ENCODE peak calls at places on chromosomes 11 and 22, in five cellular contexts. G is heart right ventricle, F is H1, Z is GM23248, L is fibroblast of lung. I is an unnamed sample. For H3K36me3, the result is how much of the 10 kb centered on the place peaks cover.

GRCh38 chr11:124799384-124800225 is 601 bp downstream of the MSANTD2 start:
- DNase-seq in Z (peak), G (peak), F (peak), L (peak), I (peak)

GRCh38 chr22:28025333-28025732 is 106.3 kb upstream of the PITPNB start:
- DNase-seq in G (no peak), L (no peak), Z (no peak), F (no peak), I (no peak)

GRCh38 chr11:3095712-3096361 is 38.6 kb upstream of the CARS1 start:
- DNase-seq in Z (peak), F (peak), L (peak), G (peak), I (no peak)

GRCh38 chr11:60985991-60986915 is 14.8 kb downstream of the CD6 start:
- DNase-seq in G (no peak), Z (peak), F (no peak), L (peak), I (no peak)

GRCh38 chr11:70695086-70695960 is 297.0 kb downstream of the CTTN start:
- DNase-seq in Z (peak), G (no peak), F (no peak), L (no peak), I (no peak)

GRCh38 chr11:62146476-62147200 is 22.8 kb downstream of the INCENP start:
- DNase-seq in F (no peak), L (no peak), Z (no peak), G (no peak), I (no peak)

GRCh38 chr11:6249822-6250555 is 9.6 kb upstream of the CCKBR start:
- DNase-seq in L (peak), Z (peak), G (peak), F (no peak), I (no peak)

GRCh38 chr11:113862430-113862829 is 12.9 kb downstream of the USP28 start:
- DNase-seq in L (peak), G (no peak), Z (no peak), F (no peak), I (no peak)

GRCh38 chr11:64040684-64041267 is 5.0 kb downstream of the FLRT1 start:
- DNase-seq in G (no peak), Z (no peak), L (no peak), F (peak), I (peak)

GRCh38 chr11:124863826-124864165 is 1.4 kb upstream of the ROBO3 start:
- DNase-seq in Z (no peak), L (no peak), G (no peak), F (no peak), I (no peak)

GRCh38 chr11:126311464-126312291 is 7.8 kb downstream of the DCPS start:
- DNase-seq in L (no peak), Z (no peak), G (no peak), F (no peak), I (no peak)

GRCh38 chr22:33577862-33578411 is 342.3 kb downstream of the LARGE1 start:
- DNase-seq in F (no peak), L (peak), G (no peak), Z (peak), I (peak)

GRCh38 chr11:87437844-87438223 is 400.1 kb downstream of the TMEM135 start:
- DNase-seq in F (no peak), G (no peak), Z (peak), L (peak), I (peak)

GRCh38 chr11:129611661-129612566 is 203.7 kb upstream of the TMEM45B start:
- DNase-seq in Z (peak), G (no peak), L (peak), F (no peak), I (no peak)

GRCh38 chr11:65440831-65441499 is 18.4 kb downstream of the NEAT1 start:
- DNase-seq in L (peak), Z (peak), G (no peak), F (no peak), I (peak)

GRCh38 chr11:57663975-57664374 is 3.9 kb upstream of the ZDHHC5 start:
- DNase-seq in Z (no peak), F (no peak), G (no peak), L (no peak), I (no peak)

GRCh38 chr11:3796346-3796745 is 1.0 kb downstream of the NUP98 start:
- DNase-seq in Z (peak), L (no peak), G (no peak), F (no peak), I (no peak)

GRCh38 chr11:114059278-114059983 is at the start of gene ZBTB16:
- DNase-seq in F (peak), Z (peak), L (no peak), G (peak), I (no peak)

GRCh38 chr11:126355324-126355925 is at the start of gene ST3GAL4:
- DNase-seq in F (peak), Z (peak), L (peak), G (peak), I (peak)

GRCh38 chr11:78022397-78023396 is at the start of gene KCTD14:
- DNase-seq in L (no peak), F (peak), G (peak), Z (peak), I (no peak)

GRCh38 chr22:50701428-50702154 is 29.0 kb downstream of the SHANK3 start:
- DNase-seq in Z (no peak), L (no peak), G (no peak), F (no peak), I (no peak)

GRCh38 chr11:59025097-59025496 is 61.0 kb upstream of the GLYATL1B start:
- DNase-seq in F (no peak), L (no peak), G (no peak), Z (no peak), I (no peak)

GRCh38 chr11:31387379-31387778 is 17.7 kb downstream of the DNAJC24 start:
- DNase-seq in G (no peak), Z (no peak), L (peak), F (no peak), I (no peak)

GRCh38 chr11:47152126-47152952 is 24.3 kb downstream of the ARFGAP2 start:
- DNase-seq in G (no peak), L (no peak), Z (no peak), F (no peak), I (peak)

GRCh38 chr11:20640401-20640800 is 29.0 kb upstream of the NELL1 start:
- DNase-seq in L (no peak), Z (no peak), G (no peak), F (no peak), I (peak)

GRCh38 chr11:2781413-2782274 is 81.8 kb upstream of the KCNQ1OT1 start:
- DNase-seq in Z (no peak), G (peak), F (peak), L (no peak), I (no peak)

GRCh38 chr11:64358536-64358906 is 441 bp upstream of the RPS6KA4 start:
- DNase-seq in F (no peak), G (no peak), Z (no peak), L (no peak), I (no peak)

DNA sequence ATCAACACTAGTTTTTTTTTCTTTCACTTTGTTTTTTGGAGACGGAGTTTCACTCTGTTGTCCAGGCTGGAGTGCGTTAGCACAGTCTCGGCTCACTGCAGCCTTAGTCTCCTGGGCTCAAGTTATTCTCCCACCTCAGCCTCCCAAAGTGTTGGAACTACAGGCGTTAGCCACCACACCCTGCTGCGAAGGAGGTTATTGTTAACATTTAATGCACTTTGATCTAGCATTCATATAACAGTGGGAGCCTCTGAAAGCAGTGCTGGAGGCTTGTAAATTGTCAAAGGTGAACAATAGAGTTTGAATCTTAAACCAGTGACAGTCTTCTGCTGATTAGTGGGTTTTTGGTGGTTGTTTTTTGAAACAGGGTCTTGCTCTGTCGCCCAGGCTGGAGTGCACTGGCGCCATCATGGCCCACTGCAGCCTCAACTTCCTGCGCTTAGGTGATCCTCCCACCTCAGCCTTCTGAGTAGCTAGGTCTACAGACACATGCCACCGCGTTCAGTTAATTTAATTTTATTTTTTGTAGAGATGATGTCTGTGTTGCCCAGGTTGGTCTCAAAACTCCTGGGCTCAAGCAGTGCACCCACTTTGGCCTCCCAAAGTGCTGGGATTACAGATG is 96.9 kb upstream of the HORMAD2 start:
- DNase-seq in F (no peak), G (no peak), Z (no peak), L (no peak), I (no peak)
- H3K36me3 ChIP-seq in F (under half), G (half or more), Z (under half), L (under half), I (under half)

GRCh38 chr11:123590296-123590912 is 64.0 kb downstream of the SCN3B start:
- DNase-seq in G (no peak), Z (peak), L (peak), F (no peak), I (no peak)

GRCh38 chr11:123594188-123594901 is 60.1 kb downstream of the SCN3B start:
- DNase-seq in Z (peak), F (no peak), G (no peak), L (peak), I (no peak)

GRCh38 chr11:123597859-123598258 is 56.6 kb downstream of the SCN3B start:
- DNase-seq in Z (no peak), L (no peak), F (no peak), G (no peak), I (no peak)

GRCh38 chr11:123594921-123595320 is 59.5 kb downstream of the SCN3B start:
- DNase-seq in Z (no peak), F (no peak), L (no peak), G (no peak), I (no peak)

DNA sequence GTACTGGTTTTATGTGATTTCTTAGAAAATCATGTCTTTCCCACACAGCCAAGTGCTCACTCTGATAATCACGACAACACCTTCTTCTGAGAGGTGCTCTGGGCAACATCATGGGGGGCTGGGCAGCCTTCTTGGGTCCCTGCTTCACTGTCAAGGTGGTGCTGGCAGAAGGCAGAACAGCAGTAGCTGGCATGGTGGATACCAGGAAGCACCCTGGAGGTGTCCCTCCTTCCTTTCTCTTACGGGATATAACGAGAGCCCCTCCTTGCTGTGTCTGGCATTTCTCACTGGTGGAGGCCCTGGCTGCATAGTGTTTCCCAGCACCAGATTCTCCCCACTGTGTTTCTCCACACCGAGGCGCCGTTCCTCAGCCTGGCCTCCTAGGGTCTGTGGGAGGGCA is 60.9 kb downstream of the SCN3B start:
- DNase-seq in Z (no peak), G (no peak), F (no peak), L (no peak), I (no peak)
- H3K36me3 ChIP-seq in Z (under half), G (under half), F (under half), L (under half), I (under half)

GRCh38 chr11:45860348-45860747 is 13.1 kb downstream of the CRY2 start:
- DNase-seq in Z (no peak), F (no peak), G (no peak), L (no peak), I (no peak)
- H3K36me3 ChIP-seq in Z (under half), F (under half), G (half or more), L (under half), I (under half)

GRCh38 chr22:25845985-25846745 is 104.2 kb downstream of the MYO18B start:
- DNase-seq in G (no peak), Z (peak), F (peak), L (no peak), I (no peak)

GRCh38 chr22:25847451-25847850 is 105.5 kb downstream of the MYO18B start:
- DNase-seq in Z (no peak), L (no peak), G (no peak), F (peak), I (no peak)

GRCh38 chr22:25852223-25852622 is 110.2 kb downstream of the MYO18B start:
- DNase-seq in F (no peak), Z (no peak), G (no peak), L (no peak), I (no peak)

GRCh38 chr22:25848954-25849353 is 107.0 kb downstream of the MYO18B start:
- DNase-seq in L (no peak), G (no peak), Z (no peak), F (no peak), I (no peak)

GRCh38 chr22:25849514-25849913 is 107.5 kb downstream of the MYO18B start:
- DNase-seq in F (no peak), Z (no peak), L (no peak), G (no peak), I (no peak)
- H3K36me3 ChIP-seq in F (under half), Z (under half), L (under half), G (half or more), I (under half)

DNA sequence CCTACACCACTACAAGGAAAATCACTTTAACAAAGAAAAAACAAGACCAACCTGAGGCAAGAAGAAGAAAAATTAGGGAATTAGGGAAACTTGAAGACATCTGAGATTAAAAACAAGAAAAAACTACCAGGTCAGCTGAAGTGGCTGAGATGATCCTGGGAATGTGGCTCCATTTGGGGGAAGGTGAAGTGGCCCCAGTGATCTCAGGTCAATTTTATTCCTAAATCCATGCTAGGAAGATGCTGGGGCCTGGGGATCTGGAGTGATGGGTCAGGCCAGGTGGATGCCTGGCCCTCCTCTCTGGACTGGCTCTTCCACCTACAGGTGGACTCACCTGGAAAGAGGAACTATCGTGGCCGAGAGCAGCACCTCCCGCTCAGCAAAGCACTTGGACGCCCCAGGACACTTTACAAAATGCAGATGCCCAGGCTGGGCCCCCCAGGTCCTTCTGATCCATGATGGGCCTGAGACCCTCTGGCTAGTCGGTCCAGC is 6.7 kb downstream of the TOP3B start:
- DNase-seq in F (no peak), L (no peak), Z (no peak), G (no peak), I (no peak)
- H3K36me3 ChIP-seq in F (under half), L (under half), Z (under half), G (under half), I (under half)

GRCh38 chr11:19234428-19234827 is 6.3 kb downstream of the E2F8 start:
- DNase-seq in G (no peak), L (no peak), F (no peak), Z (no peak), I (no peak)
- H3K36me3 ChIP-seq in G (under half), L (under half), F (under half), Z (under half), I (half or more)

GRCh38 chr11:11894486-11894885 is 52.7 kb downstream of the USP47 start:
- DNase-seq in G (no peak), F (no peak), Z (no peak), L (peak), I (no peak)
- H3K36me3 ChIP-seq in G (half or more), F (under half), Z (under half), L (under half), I (under half)